ENCODE peak calls at places on chromosomes 1 and 21, in eight cellular contexts. G is cardiac fibroblast; K is NCI-H510A; Z is psoas muscle; O is DMS153; E is effector memory CD4-positive, alpha-beta T cell; I is stimulated activated CD4-positive, alpha-beta T cell treated with anti-CD3 and anti-CD28 coated beads, Interleukin-12 subunit alpha, Interleukin-12 subunit beta, amount 100 ng/mL, for 24 hours; P is astrocyte of the cerebellum. N is an unnamed sample.

GRCh38 chr1:31207046-31207445 is 32.6 kb downstream of the NKAIN1 start:
- DNase-seq in E (no peak), O (no peak), G (no peak), I (no peak), K (no peak), P (no peak), Z (no peak), N (no peak)

GRCh38 chr1:5836776-5837440 is 155.3 kb downstream of the NPHP4 start:
- DNase-seq in Z (no peak), G (no peak), I (no peak), E (no peak), K (no peak), P (no peak), O (no peak), N (no peak)

GRCh38 chr21:26451014-26451740 is 121.9 kb downstream of the CYYR1 start:
- DNase-seq in P (no peak), Z (no peak), G (no peak), E (no peak), I (no peak), O (no peak), K (no peak), N (no peak)

GRCh38 chr1:26862781-26863676 is at the start of gene SFN:
- DNase-seq in K (peak; percentile 92), I (peak; percentile 48), Z (no peak), E (peak; percentile 30), P (no peak), O (peak; percentile 98), G (no peak), N (no peak)

GRCh38 chr1:161954050-161954449 is 69.6 kb downstream of the OLFML2B start:
- DNase-seq in E (no peak), I (no peak), G (no peak), O (peak; percentile 86), K (no peak), Z (no peak), P (no peak), N (no peak)

GRCh38 chr1:55257958-55258357 is 42.8 kb upstream of the USP24 start:
- DNase-seq in E (peak; percentile 42), O (no peak), P (no peak), G (no peak), K (no peak), Z (no peak), I (no peak), N (no peak)

GRCh38 chr1:17340358-17340757 is 31.6 kb upstream of the PADI6 start:
- DNase-seq in P (no peak), Z (no peak), O (no peak), G (no peak), E (no peak), I (no peak), K (no peak), N (no peak)

GRCh38 chr1:115457295-115457694 is 119.2 kb upstream of the NGF start:
- DNase-seq in E (no peak), O (no peak), K (no peak), I (no peak), G (no peak), P (no peak), Z (no peak), N (no peak)

GRCh38 chr1:241638091-241638682 is 2.0 kb downstream of the CHML start:
- DNase-seq in G (no peak), I (no peak), Z (no peak), E (no peak), K (no peak), P (no peak), O (no peak), N (no peak)

GRCh38 chr1:8031176-8031785 is 5.2 kb upstream of the ERRFI1 start:
- DNase-seq in E (no peak), G (peak; percentile 80), K (no peak), O (peak; percentile 12), P (peak; percentile 67), I (no peak), Z (no peak), N (peak; percentile 39)

GRCh38 chr1:114610546-114611245 is 29.3 kb upstream of the BCAS2 start:
- DNase-seq in E (no peak), I (no peak), G (peak; percentile 53), P (no peak), Z (no peak), O (no peak), K (no peak), N (no peak)

GRCh38 chr21:41784456-41785102 is 17.7 kb upstream of the RIPK4 start:
- DNase-seq in Z (no peak), K (no peak), O (no peak), E (no peak), P (no peak), G (no peak), I (no peak), N (no peak)

GRCh38 chr1:219066098-219066497 is 107.6 kb upstream of the LYPLAL1 start:
- DNase-seq in G (no peak), I (no peak), O (no peak), E (no peak), Z (no peak), P (no peak), K (no peak), N (no peak)

GRCh38 chr1:180911640-180912161 is 996 bp upstream of the KIAA1614 start:
- DNase-seq in I (no peak), Z (no peak), P (no peak), E (no peak), K (no peak), O (no peak), G (peak; percentile 40), N (peak; percentile 50)

GRCh38 chr1:10724052-10724494 is 72.4 kb downstream of the CASZ1 start:
- DNase-seq in Z (peak; percentile 73), K (peak; percentile 89), G (peak; percentile 71), O (peak; percentile 71), I (no peak), P (peak; percentile 12), E (no peak), N (no peak)

GRCh38 chr21:42299324-42300044 is 15.7 kb downstream of the TFF3 start:
- DNase-seq in I (peak; percentile 4), P (no peak), Z (no peak), E (no peak), K (no peak), O (no peak), G (no peak), N (no peak)

GRCh38 chr1:24929876-24930702 is at the start of gene RUNX3:
- DNase-seq in Z (peak; percentile 63), K (peak; percentile 81), O (peak; percentile 70), E (peak; percentile 90), P (no peak), G (no peak), I (peak; percentile 89), N (peak; percentile 96)

GRCh38 chr1:66598670-66599069 is 64.7 kb downstream of the SGIP1 start:
- DNase-seq in K (no peak), P (peak; percentile 32), Z (no peak), E (no peak), O (no peak), G (peak; percentile 67), I (no peak), N (peak; percentile 65)

GRCh38 chr1:103108525-103109150 is 316 bp upstream of the COL11A1 start:
- DNase-seq in P (peak; percentile 35), K (no peak), Z (peak; percentile 17), I (no peak), E (no peak), G (peak; percentile 14), O (no peak), N (peak; percentile 11)

GRCh38 chr1:93579891-93580290 is 101.7 kb downstream of the BCAR3 start:
- DNase-seq in O (no peak), I (no peak), E (no peak), K (no peak), Z (peak; percentile 37), P (peak; percentile 83), G (peak; percentile 93), N (peak; percentile 82)

GRCh38 chr1:202807367-202807925 is 775 bp downstream of the KDM5B start:
- DNase-seq in P (no peak), G (peak; percentile 42), O (no peak), Z (peak; percentile 27), E (peak; percentile 21), K (peak; percentile 18), I (peak; percentile 28), N (peak; percentile 64)

GRCh38 chr1:109873278-109874175 is 37.1 kb upstream of the CSF1 start:
- DNase-seq in Z (no peak), K (no peak), I (no peak), G (peak; percentile 77), E (no peak), P (peak; percentile 72), O (no peak), N (peak; percentile 14)

GRCh38 chr1:29986986-29987385 is 736.4 kb downstream of the MATN1 start:
- DNase-seq in Z (no peak), O (no peak), G (no peak), E (no peak), K (no peak), I (no peak), P (no peak), N (no peak)

GRCh38 chr1:230982698-230983097 is 3.8 kb downstream of the ARV1 start:
- DNase-seq in E (no peak), K (no peak), O (no peak), I (no peak), Z (no peak), G (peak; percentile 3), P (no peak), N (peak; percentile 32)

GRCh38 chr1:233025156-233025555 is 74.7 kb downstream of the NTPCR start:
- DNase-seq in G (peak; percentile 36), P (peak; percentile 12), E (no peak), K (peak; percentile 71), I (no peak), O (no peak), Z (peak; percentile 16), N (peak; percentile 62)

GRCh38 chr1:20633190-20634064 is at the start of gene PINK1:
- DNase-seq in K (peak; percentile 92), P (peak; percentile 23), Z (peak; percentile 79), G (peak; percentile 77), O (peak; percentile 70), E (peak; percentile 79), I (peak; percentile 72), N (peak; percentile 95)

GRCh38 chr21:30372139-30372770 is at the start of gene KRTAP13-2:
- DNase-seq in K (no peak), G (no peak), E (no peak), Z (no peak), P (no peak), I (no peak), O (no peak), N (no peak)

GRCh38 chr1:193476748-193477147 is 290.3 kb upstream of the B3GALT2 start:
- DNase-seq in Z (no peak), E (no peak), O (no peak), G (no peak), K (no peak), I (no peak), P (no peak), N (no peak)

GRCh38 chr1:154970631-154971340 is at the start of gene SHC1:
- DNase-seq in Z (peak; percentile 96), O (no peak), I (peak; percentile 30), P (peak; percentile 83), E (no peak), K (peak; percentile 82), G (peak; percentile 97), N (peak; percentile 94)

N was measured in AG20443.